ENCODE peak calls at places on chromosomes 16 and 17, in seven cellular contexts. I is left lung; U is cardiac muscle cell; Z is choroid plexus epithelial cell; S is endodermal cell; Y is CD8-positive, alpha-beta T cell; M is HFF-Myc. R is an unnamed sample.

GRCh38 chr16:68388124-68388523 is 60.2 kb downstream of the SMPD3 start:
- DNase-seq in I (peak; percentile 17), U (no peak), Z (no peak), S (no peak), Y (no peak), M (no peak), R (no peak)

GRCh38 chr17:16872836-16873653 is 98.9 kb downstream of the TNFRSF13B start:
- DNase-seq in I (no peak), U (peak; percentile 28), Z (peak; percentile 18), S (peak; percentile 92), Y (peak; percentile 28), M (no peak), R (peak; percentile 76)

GRCh38 chr16:10609410-10609774 is 29.0 kb upstream of the EMP2 start:
- DNase-seq in I (no peak), U (peak; percentile 69), Z (peak; percentile 68), S (no peak), Y (no peak), M (peak; percentile 22), R (no peak)

GRCh38 chr16:31467151-31467550 is 4.8 kb upstream of the TGFB1I1 start:
- DNase-seq in I (no peak), U (peak; percentile 65), Z (peak; percentile 70), S (no peak), Y (no peak), M (no peak), R (no peak)

GRCh38 chr17:2779545-2779944 is 16.7 kb upstream of the RAP1GAP2 start:
- DNase-seq in I (no peak), U (no peak), Z (no peak), S (no peak), Y (no peak), M (no peak), R (no peak)

GRCh38 chr16:75640598-75640997 is 6.9 kb downstream of the KARS1 start:
- DNase-seq in I (no peak), U (no peak), Z (no peak), S (no peak), Y (no peak), M (no peak), R (no peak)

GRCh38 chr17:15123593-15124590 is 141.2 kb downstream of the PMP22 start:
- DNase-seq in I (no peak), U (no peak), Z (peak; percentile 30), S (peak; percentile 44), Y (no peak), M (peak; percentile 92), R (no peak)

GRCh38 chr16:57944961-57945739 is 25.8 kb downstream of the CNGB1 start:
- DNase-seq in I (no peak), U (no peak), Z (no peak), S (no peak), Y (no peak), M (no peak), R (no peak)

GRCh38 chr16:80948886-80949502 is 57.7 kb downstream of the CMC2 start:
- DNase-seq in I (no peak), U (peak; percentile 71), Z (peak; percentile 62), S (peak; percentile 93), Y (no peak), M (no peak), R (no peak)

GRCh38 chr16:57106767-57107166 is 14.4 kb downstream of the CPNE2 start:
- DNase-seq in I (no peak), U (no peak), Z (no peak), S (no peak), Y (no peak), M (no peak), R (no peak)

DNA sequence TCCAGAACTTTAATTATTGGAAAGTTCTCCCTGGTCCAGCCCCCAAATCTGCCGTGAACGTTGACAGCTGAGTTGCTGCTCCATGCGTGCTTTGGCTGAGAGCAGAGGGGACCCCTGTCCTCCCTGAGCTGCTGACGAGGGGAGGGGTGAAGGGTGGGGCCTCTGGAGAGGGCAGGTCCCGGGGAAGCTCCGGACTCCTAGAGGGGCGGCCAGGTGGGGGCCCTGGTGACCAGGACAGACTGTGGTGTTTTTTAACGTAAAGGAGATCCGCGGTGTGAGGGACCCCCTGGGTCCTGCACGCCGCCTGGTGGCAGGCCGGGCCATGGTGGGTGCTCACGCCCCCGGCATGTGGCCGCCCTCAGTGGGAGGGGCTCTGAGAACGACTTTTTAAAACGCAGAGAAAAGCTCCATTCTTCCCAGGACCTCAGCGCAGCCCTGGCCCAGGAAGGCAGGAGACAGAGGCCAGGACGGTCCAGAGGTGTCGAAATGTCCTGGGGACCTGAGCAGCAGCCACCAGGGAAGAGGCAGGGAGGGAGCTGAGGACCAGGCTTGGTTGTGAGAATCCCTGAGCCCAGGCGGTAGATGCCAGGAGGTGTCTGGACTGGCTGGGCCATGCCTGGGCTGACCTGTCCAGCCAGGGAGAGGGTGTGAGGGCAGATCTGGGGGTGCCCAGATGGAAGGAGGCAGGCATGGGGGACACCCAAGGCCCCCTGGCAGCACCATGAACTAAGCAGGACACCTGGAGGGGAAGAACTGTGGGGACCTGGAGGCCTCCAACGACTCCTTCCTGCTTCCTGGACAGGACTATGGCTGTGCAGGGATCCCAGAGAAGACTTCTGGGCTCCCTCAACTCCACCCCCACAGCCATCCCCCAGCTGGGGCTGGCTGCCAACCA is at the start of gene MC1R:
- DNase-seq in I (peak; percentile 75), U (peak; percentile 67), Z (peak; percentile 54), S (peak; percentile 82), Y (peak; percentile 46), M (no peak), R (peak; percentile 79)
- TF ChIP-seq CTCF in I (peak; percentile 14), U (peak; percentile 65), Z (peak; percentile 69), S (peak; percentile 74), Y (peak; percentile 62), M (peak; percentile 76), R (peak; percentile 56)

DNA sequence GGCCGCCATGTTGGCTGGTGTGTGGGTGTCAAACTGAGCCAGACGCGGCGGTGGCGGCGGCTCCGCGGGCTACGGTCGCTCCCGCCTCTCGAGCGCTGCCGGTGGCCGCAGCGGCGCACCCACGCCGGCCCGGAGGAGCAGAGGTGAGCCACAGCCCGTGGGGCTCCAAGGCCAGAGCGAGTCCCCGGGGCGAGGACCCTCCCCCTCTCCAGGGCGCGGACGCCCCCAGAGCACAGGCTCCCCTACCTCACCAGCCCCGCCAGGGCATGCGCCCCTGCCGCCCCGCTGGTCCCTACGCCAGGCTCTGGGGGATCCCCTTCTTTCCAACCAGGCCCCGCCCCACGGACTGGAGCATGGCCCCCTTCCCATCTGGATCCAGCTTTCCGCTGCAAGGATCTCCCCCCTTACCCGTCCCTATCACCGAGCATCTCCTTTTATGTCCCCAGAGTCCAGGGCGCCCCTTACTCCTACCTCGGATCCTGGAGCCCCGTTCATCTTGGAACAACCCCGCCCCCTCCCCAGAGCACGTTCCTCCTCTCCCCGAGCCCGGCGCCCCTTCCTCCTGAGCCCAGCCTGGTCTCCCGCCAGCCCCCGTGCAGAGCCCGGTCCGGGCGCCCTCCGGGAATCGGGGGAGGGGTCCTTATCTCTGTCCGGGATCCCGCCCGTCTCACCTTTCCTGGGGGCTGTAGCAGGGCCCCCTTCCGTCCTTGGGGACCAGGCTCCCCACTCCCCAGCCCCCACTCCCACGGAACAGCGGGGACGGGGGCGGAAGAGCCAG is 412 bp downstream of the EPN2 start:
- DNase-seq in I (peak; percentile 79), U (no peak), Z (no peak), S (peak; percentile 85), Y (no peak), M (no peak), R (peak; percentile 74)
- TF ChIP-seq CTCF in I (no peak), U (peak; percentile 6), Z (no peak), S (peak; percentile 33), Y (no peak), M (no peak), R (peak; percentile 29)

DNA sequence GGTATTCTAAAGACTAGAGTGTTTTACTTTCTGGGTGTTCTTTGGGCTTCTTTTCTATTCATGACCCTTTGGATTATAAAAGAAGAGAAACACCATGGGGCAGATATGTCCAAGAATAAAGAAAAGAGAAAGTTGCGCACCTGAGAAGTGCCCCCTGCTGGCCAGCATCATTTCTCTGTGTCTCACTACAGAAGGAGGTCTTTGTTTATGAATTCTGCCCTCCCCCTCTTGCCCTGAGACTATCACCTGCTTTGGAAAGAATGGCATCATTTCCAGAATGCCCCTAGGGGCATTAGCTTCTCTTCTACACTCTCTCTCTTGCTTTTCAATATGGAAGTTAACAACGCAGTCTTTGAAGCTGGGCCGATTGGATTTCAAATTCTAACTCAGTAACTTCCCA is 45.0 kb downstream of the CDH13 start:
- DNase-seq in I (no peak), U (no peak), Z (no peak), S (no peak), Y (no peak), M (no peak), R (peak; percentile 15)
- TF ChIP-seq CTCF in I (no peak), U (peak; percentile 48), Z (peak; percentile 60), S (peak; percentile 77), Y (peak; percentile 29), M (peak; percentile 42), R (peak; percentile 51)

DNA sequence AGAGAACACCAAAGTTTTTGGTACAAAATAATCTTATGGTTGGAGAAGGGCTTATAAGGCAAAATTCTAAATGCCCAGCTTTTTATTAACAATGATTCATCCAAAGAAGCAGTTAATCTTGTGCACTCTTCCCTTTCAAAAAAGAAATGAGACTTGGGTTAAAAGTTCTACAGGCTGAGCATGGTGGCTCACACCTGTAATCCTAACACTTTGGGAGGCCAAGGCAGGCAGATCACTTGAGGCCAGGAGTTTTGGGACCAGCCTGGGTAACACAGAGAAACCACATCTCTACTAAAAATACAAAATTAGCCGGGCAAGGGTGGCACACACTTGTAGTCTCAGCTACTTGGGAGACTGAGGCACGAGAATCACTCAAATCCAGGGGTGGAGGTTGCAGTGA is 4.5 kb downstream of the SRSF1 start:
- DNase-seq in I (no peak), U (no peak), Z (no peak), S (no peak), Y (no peak), M (no peak), R (no peak)
- TF ChIP-seq CTCF in I (no peak), U (no peak), Z (no peak), S (no peak), Y (no peak), M (no peak), R (no peak)

GRCh38 chr17:56943505-56944125 is 17.2 kb downstream of the COIL start:
- DNase-seq in I (no peak), U (peak; percentile 13), Z (no peak), S (peak; percentile 23), Y (no peak), M (no peak), R (no peak)

GRCh38 chr17:56949595-56949994 is 11.3 kb downstream of the COIL start:
- DNase-seq in I (no peak), U (no peak), Z (no peak), S (no peak), Y (no peak), M (no peak), R (no peak)

GRCh38 chr17:56945938-56946337 is 14.9 kb downstream of the COIL start:
- DNase-seq in I (no peak), U (no peak), Z (no peak), S (no peak), Y (no peak), M (no peak), R (no peak)

GRCh38 chr17:56947741-56948140 is 13.1 kb downstream of the COIL start:
- DNase-seq in I (no peak), U (no peak), Z (no peak), S (no peak), Y (no peak), M (no peak), R (no peak)

GRCh38 chr17:56948491-56948890 is 12.4 kb downstream of the COIL start:
- DNase-seq in I (no peak), U (no peak), Z (peak; percentile 33), S (no peak), Y (no peak), M (no peak), R (no peak)
- TF ChIP-seq CTCF in I (no peak), U (no peak), Z (no peak), S (no peak), Y (no peak), M (no peak), R (no peak)

GRCh38 chr17:33927732-33928133 is 327.4 kb upstream of the CCL2 start:
- DNase-seq in I (no peak), U (peak; percentile 6), Z (peak; percentile 1), S (no peak), Y (no peak), M (no peak), R (peak; percentile 26)
- TF ChIP-seq CTCF in I (no peak), U (no peak), Z (no peak), S (peak; percentile 77), Y (no peak), M (no peak), R (peak; percentile 47)